ENCODE peak calls at places on chromosomes 3 and 15, in four cellular contexts. One of them, this sample, is unnamed. For H3K79me2, the result is how much of the 10 kb centered on the place peaks cover.

GRCh38 chr3:4043867-4044575 is 244.8 kb downstream of the LRRN1 start:
- DNase-seq in H9: no peak
- DNase-seq in mesendoderm: no peak
- DNase-seq in H1: no peak
- DNase-seq in this sample: peak

GRCh38 chr3:195302436-195302835 is 31.5 kb upstream of the XXYLT1 start:
- DNase-seq in H9: no peak
- DNase-seq in mesendoderm: no peak
- DNase-seq in H1: no peak
- DNase-seq in this sample: no peak

GRCh38 chr15:73908030-73908821 is 18.0 kb upstream of the LOXL1 start:
- DNase-seq in H9: peak
- DNase-seq in mesendoderm: peak
- DNase-seq in H1: peak
- DNase-seq in this sample: peak

GRCh38 chr3:4163006-4163405 is 140.2 kb upstream of the SETMAR start:
- DNase-seq in H9: no peak
- DNase-seq in mesendoderm: no peak
- DNase-seq in H1: no peak
- DNase-seq in this sample: no peak

GRCh38 chr3:52238193-52238760 is 681 bp downstream of the TWF2 start:
- DNase-seq in H9: no peak
- DNase-seq in mesendoderm: no peak
- DNase-seq in H1: peak
- DNase-seq in this sample: no peak

GRCh38 chr3:15009156-15009555 is 56.0 kb downstream of the MRPS25 start:
- DNase-seq in H9: no peak
- DNase-seq in mesendoderm: no peak
- DNase-seq in H1: no peak
- DNase-seq in this sample: no peak

GRCh38 chr3:65577875-65578274 is 460.8 kb downstream of the MAGI1 start:
- DNase-seq in H9: no peak
- DNase-seq in mesendoderm: no peak
- DNase-seq in H1: no peak
- DNase-seq in this sample: no peak

GRCh38 chr3:196641278-196642058 is 2.0 kb downstream of the NRROS start:
- DNase-seq in H9: no peak
- DNase-seq in mesendoderm: no peak
- DNase-seq in H1: no peak
- DNase-seq in this sample: peak

GRCh38 chr3:66437341-66437929 is 63.4 kb downstream of the LRIG1 start:
- DNase-seq in H9: no peak
- DNase-seq in mesendoderm: no peak
- DNase-seq in H1: no peak
- DNase-seq in this sample: no peak

GRCh38 chr3:78274475-78275065 is 1234.7 kb downstream of the ROBO2 start:
- DNase-seq in H9: no peak
- DNase-seq in mesendoderm: no peak
- DNase-seq in H1: no peak
- DNase-seq in this sample: no peak

GRCh38 chr3:190346541-190346940 is 24.3 kb upstream of the CLDN1 start:
- DNase-seq in H9: no peak
- DNase-seq in mesendoderm: no peak
- DNase-seq in H1: no peak
- DNase-seq in this sample: no peak

GRCh38 chr3:150384517-150385212 is 23.4 kb upstream of the TSC22D2 start:
- DNase-seq in H9: peak
- DNase-seq in mesendoderm: peak
- DNase-seq in H1: no peak
- DNase-seq in this sample: peak

GRCh38 chr3:124860599-124860998 is 26.6 kb downstream of the ITGB5 start:
- DNase-seq in H9: no peak
- DNase-seq in mesendoderm: peak
- DNase-seq in H1: no peak
- DNase-seq in this sample: peak

GRCh38 chr15:90557651-90558084 is 27.9 kb downstream of the CRTC3 start:
- DNase-seq in H9: no peak
- DNase-seq in mesendoderm: no peak
- DNase-seq in H1: no peak
- DNase-seq in this sample: no peak

GRCh38 chr15:34794590-34795206 is 651 bp downstream of the ACTC1 start:
- DNase-seq in H9: peak
- DNase-seq in mesendoderm: no peak
- DNase-seq in H1: no peak
- DNase-seq in this sample: no peak

GRCh38 chr15:81023483-81024264 is 23.0 kb downstream of the TLNRD1 start:
- DNase-seq in H9: no peak
- DNase-seq in mesendoderm: peak
- DNase-seq in H1: no peak
- DNase-seq in this sample: peak

GRCh38 chr3:57098418-57099310 is 38.2 kb downstream of the SPATA12 start:
- DNase-seq in H9: no peak
- DNase-seq in mesendoderm: no peak
- DNase-seq in H1: no peak
- DNase-seq in this sample: no peak

GRCh38 chr15:44596511-44597010 is 59.6 kb downstream of the EIF3J start:
- DNase-seq in H9: no peak
- DNase-seq in mesendoderm: no peak
- DNase-seq in H1: no peak
- DNase-seq in this sample: no peak

GRCh38 chr15:39837454-39837853 is 54.8 kb upstream of the FSIP1 start:
- DNase-seq in H9: no peak
- DNase-seq in mesendoderm: no peak
- DNase-seq in H1: no peak
- DNase-seq in this sample: no peak

GRCh38 chr3:22176911-22177310 is 425.9 kb upstream of the ZNF385D start:
- DNase-seq in H9: no peak
- DNase-seq in mesendoderm: no peak
- DNase-seq in H1: no peak
- DNase-seq in this sample: no peak

GRCh38 chr15:40511472-40512133 is 40.8 kb downstream of the CHST14 start:
- DNase-seq in H9: peak
- DNase-seq in mesendoderm: peak
- DNase-seq in H1: peak
- DNase-seq in this sample: peak

GRCh38 chr15:58462973-58463663 is 31.3 kb downstream of the LIPC start:
- DNase-seq in H9: no peak
- DNase-seq in mesendoderm: no peak
- DNase-seq in H1: no peak
- DNase-seq in this sample: no peak
- H2AK5ac ChIP-seq in H9: no peak
- H2AK5ac ChIP-seq in mesendoderm: no peak
- H2AK5ac ChIP-seq in H1: no peak
- H2AK5ac ChIP-seq in this sample: no peak

DNA sequence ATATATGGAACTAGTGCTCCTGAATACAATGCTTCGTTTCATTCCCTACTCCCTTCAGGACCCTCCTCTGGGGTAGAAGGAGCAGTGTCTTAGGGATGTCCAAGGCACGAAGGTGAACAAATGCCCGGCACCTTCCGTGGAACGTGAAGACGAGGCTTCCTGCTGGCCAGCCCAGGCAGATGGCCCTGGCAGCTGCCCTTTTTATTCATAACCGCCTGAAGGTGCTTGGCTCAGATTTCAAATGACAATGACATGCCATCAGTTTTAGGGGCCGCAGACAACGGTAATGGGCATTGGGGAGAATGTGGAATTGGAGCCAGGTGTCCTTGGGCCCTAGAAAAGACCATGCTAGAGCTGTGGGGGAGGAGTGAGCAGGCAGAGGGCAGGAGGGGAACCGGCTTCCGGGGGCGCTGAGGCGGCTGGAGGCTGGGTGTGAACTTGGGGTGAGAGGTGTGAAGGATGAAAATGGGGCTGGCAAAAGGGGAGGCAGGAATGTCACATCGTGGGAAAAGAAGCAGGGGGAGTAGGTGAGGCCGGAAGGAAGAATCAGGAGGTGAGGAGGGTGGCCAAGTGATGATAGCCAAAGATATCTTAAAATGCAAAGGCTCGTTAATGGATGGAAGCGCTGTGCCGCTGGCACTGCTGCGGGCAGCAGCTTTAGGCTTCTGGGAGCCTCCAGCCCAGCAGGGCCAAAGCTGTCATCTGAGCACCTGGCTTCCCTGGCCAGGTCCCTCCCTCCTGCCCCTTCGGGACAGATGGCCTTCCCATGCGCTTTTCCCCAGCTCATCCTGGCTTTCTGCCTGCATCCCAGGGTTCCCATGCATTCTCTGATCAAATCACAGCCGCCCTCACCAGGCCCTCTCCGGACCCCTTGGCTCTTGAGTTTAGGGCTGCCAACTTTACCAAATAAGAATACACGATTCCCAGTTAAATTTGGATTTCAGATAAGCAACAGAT is 93.7 kb downstream of the TMEM266 start:
- DNase-seq in H9: peak
- DNase-seq in mesendoderm: no peak
- DNase-seq in H1: peak
- DNase-seq in this sample: no peak
- H3K23ac ChIP-seq in H9: no peak
- H3K23ac ChIP-seq in mesendoderm: no peak
- H3K23ac ChIP-seq in H1: no peak
- H3K23ac ChIP-seq in this sample: no peak

GRCh38 chr3:172040078-172040975 is 949 bp downstream of the FNDC3B start:
- DNase-seq in H9: peak
- DNase-seq in mesendoderm: peak
- DNase-seq in H1: peak
- DNase-seq in this sample: peak

GRCh38 chr3:172043233-172043632 is 3.9 kb downstream of the FNDC3B start:
- DNase-seq in H9: no peak
- DNase-seq in mesendoderm: no peak
- DNase-seq in H1: no peak
- DNase-seq in this sample: no peak

GRCh38 chr3:172042136-172042535 is 2.8 kb downstream of the FNDC3B start:
- DNase-seq in H9: no peak
- DNase-seq in mesendoderm: no peak
- DNase-seq in H1: no peak
- DNase-seq in this sample: no peak

GRCh38 chr3:172039352-172040077 is at the start of gene FNDC3B:
- DNase-seq in H9: peak
- DNase-seq in mesendoderm: peak
- DNase-seq in H1: peak
- DNase-seq in this sample: peak

GRCh38 chr3:172040976-172041963 is 1.9 kb downstream of the FNDC3B start:
- DNase-seq in H9: no peak
- DNase-seq in mesendoderm: peak
- DNase-seq in H1: no peak
- DNase-seq in this sample: peak
- H3K79me2 ChIP-seq in H9: under half
- H3K79me2 ChIP-seq in mesendoderm: half or more
- H3K79me2 ChIP-seq in H1: half or more
- H3K79me2 ChIP-seq in this sample: under half

DNA sequence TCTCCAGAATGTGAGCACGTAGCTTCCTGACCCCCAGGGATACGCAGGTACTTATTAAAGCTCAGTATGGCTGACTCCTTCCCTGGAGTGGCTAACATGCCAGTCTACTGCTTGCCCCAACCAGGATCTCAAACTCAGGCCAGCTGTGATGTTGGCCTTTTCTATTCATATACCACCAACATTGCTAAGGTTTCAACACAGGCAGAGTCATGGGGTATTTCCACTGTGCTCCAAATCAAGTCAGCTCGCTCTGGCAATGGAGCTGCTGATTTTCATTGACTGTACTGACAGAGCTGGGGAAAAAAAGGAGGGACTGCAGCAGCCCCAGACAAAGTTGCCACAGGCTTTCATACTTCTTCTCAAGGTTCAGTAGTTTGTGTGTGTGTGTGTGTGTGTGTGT is 87.0 kb downstream of the CFAP20DC start:
- DNase-seq in H9: no peak
- DNase-seq in mesendoderm: no peak
- DNase-seq in H1: no peak
- DNase-seq in this sample: no peak
- H2AK5ac ChIP-seq in H9: no peak
- H2AK5ac ChIP-seq in mesendoderm: no peak
- H2AK5ac ChIP-seq in H1: no peak
- H2AK5ac ChIP-seq in this sample: no peak

DNA sequence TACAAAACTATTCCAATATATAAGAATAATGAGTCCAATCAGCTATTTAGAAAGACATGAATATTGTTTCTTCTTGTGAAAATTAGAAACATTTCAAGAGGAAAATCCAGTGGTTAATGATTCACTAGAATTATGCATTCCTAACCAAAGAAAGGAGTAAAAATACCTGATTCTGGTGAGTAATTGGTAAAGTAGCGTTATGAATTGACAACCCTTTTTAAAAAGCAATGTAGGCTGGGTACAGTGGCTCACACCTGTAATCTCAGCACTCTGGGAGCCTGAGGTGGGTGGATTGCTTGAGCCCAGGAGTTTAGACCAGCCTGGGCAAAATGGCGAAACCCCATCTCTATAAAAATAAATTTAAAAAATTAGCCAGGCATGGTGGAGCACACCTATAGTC is 43.3 kb downstream of the TOPAZ1 start:
- DNase-seq in H9: no peak
- DNase-seq in mesendoderm: no peak
- DNase-seq in H1: no peak
- DNase-seq in this sample: no peak
- H3K23ac ChIP-seq in H9: no peak
- H3K23ac ChIP-seq in mesendoderm: no peak
- H3K23ac ChIP-seq in H1: no peak
- H3K23ac ChIP-seq in this sample: no peak

DNA sequence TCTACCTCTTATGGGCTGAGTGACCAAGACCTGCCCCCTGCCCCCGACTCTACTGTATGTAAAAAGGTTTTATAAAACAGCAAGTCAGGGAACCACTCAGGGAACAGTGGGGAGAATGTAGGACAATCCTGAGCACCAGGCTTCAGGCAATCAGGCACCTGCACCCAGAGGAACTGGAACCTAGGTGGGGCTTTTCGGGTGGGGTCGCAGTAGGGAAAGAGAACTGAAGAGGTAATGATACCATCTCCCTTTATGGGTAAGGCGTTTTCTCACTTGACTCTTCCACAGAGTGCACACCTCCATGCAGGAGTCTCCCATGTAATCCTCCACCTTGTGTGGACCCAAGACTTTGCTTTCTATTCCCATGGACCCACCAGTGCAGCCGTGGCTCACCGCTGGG is 45.8 kb downstream of the MYO1E start:
- DNase-seq in H9: no peak
- DNase-seq in mesendoderm: no peak
- DNase-seq in H1: peak
- DNase-seq in this sample: no peak
- H3K79me2 ChIP-seq in H9: under half
- H3K79me2 ChIP-seq in mesendoderm: under half
- H3K79me2 ChIP-seq in H1: half or more
- H3K79me2 ChIP-seq in this sample: under half